ENCODE peak calls at places on chromosomes 11 and 22, in six cellular contexts. B, I, W, Y, Q and R are unnamed samples. For H3K4me1, the result is how much of the 10 kb centered on the place peaks cover.

GRCh38 chr22:30183861-30184278 is 62.7 kb downstream of the LIF start:
- DNase-seq in B (no peak), I (no peak), W (no peak), Y (peak), Q (no peak), R (no peak)

GRCh38 chr22:39234157-39234793 is 10.5 kb downstream of the PDGFB start:
- DNase-seq in B (no peak), I (no peak), W (peak), Y (no peak), Q (peak), R (peak)

GRCh38 chr11:106471273-106471672 is 393.8 kb downstream of the AASDHPPT start:
- DNase-seq in B (no peak), I (no peak), W (no peak), Y (peak), Q (no peak), R (no peak)

GRCh38 chr11:85154294-85154693 is 472.9 kb downstream of the DLG2 start:
- DNase-seq in B (no peak), I (no peak), W (no peak), Y (no peak), Q (no peak), R (no peak)

GRCh38 chr11:134272381-134273316 is 3.5 kb upstream of the GLB1L3 start:
- DNase-seq in B (no peak), I (no peak), W (no peak), Y (peak), Q (no peak), R (no peak)

GRCh38 chr11:4539603-4540219 is 5.3 kb upstream of the OR52M1 start:
- DNase-seq in B (peak), I (no peak), W (peak), Y (peak), Q (peak), R (no peak)

GRCh38 chr22:47196493-47196849 is 434.0 kb downstream of the TBC1D22A start:
- DNase-seq in B (no peak), I (peak), W (no peak), Y (no peak), Q (no peak), R (no peak)

GRCh38 chr11:111925953-111926352 is 7.2 kb downstream of the C11orf52 start:
- DNase-seq in B (no peak), I (peak), W (peak), Y (no peak), Q (no peak), R (no peak)

GRCh38 chr11:63862923-63863322 is 24.0 kb downstream of the MARK2 start:
- DNase-seq in B (no peak), I (no peak), W (no peak), Y (no peak), Q (no peak), R (no peak)

GRCh38 chr11:71193431-71193830 is 58.9 kb downstream of the SHANK2 start:
- DNase-seq in B (no peak), I (no peak), W (no peak), Y (no peak), Q (no peak), R (peak)

GRCh38 chr22:29797351-29797750 is 30.2 kb downstream of the UQCR10 start:
- DNase-seq in B (no peak), I (no peak), W (no peak), Y (no peak), Q (no peak), R (no peak)

GRCh38 chr11:26620282-26621045 is 48.4 kb upstream of the MUC15 start:
- DNase-seq in B (no peak), I (no peak), W (no peak), Y (no peak), Q (no peak), R (no peak)

GRCh38 chr11:45322111-45322705 is 36.1 kb upstream of the SYT13 start:
- DNase-seq in B (no peak), I (peak), W (no peak), Y (no peak), Q (no peak), R (no peak)

GRCh38 chr22:49971232-49972162 is 10.9 kb downstream of the PIM3 start:
- DNase-seq in B (peak), I (peak), W (peak), Y (no peak), Q (no peak), R (peak)

GRCh38 chr11:72075756-72076155 is 4.6 kb downstream of the NUMA1 start:
- DNase-seq in B (no peak), I (no peak), W (no peak), Y (no peak), Q (no peak), R (no peak)

GRCh38 chr11:72223615-72224586 is 666 bp upstream of the INPPL1 start:
- DNase-seq in B (peak), I (peak), W (peak), Y (peak), Q (no peak), R (peak)

GRCh38 chr11:68828155-68828931 is 13.4 kb downstream of the CPT1A start:
- DNase-seq in B (no peak), I (no peak), W (no peak), Y (no peak), Q (no peak), R (no peak)

GRCh38 chr11:114953039-114953438 is 274.7 kb downstream of the NXPE2 start:
- DNase-seq in B (no peak), I (no peak), W (no peak), Y (no peak), Q (no peak), R (no peak)

GRCh38 chr11:86047275-86047991 is 21.5 kb downstream of the PICALM start:
- DNase-seq in B (no peak), I (no peak), W (no peak), Y (peak), Q (no peak), R (no peak)

GRCh38 chr22:28181332-28181731 is 262.3 kb upstream of the PITPNB start:
- DNase-seq in B (no peak), I (no peak), W (no peak), Y (peak), Q (no peak), R (no peak)

GRCh38 chr11:123249354-123249753 is 54.3 kb upstream of the CLMP start:
- DNase-seq in B (no peak), I (no peak), W (no peak), Y (peak), Q (no peak), R (no peak)

GRCh38 chr11:19674420-19674819 is 38.2 kb upstream of the NAV2 start:
- DNase-seq in B (no peak), I (no peak), W (no peak), Y (no peak), Q (no peak), R (no peak)

GRCh38 chr11:86509579-86509978 is 134.9 kb downstream of the CCDC81 start:
- DNase-seq in B (no peak), I (no peak), W (no peak), Y (no peak), Q (no peak), R (no peak)

GRCh38 chr11:12249590-12250260 is 127.6 kb upstream of the PARVA start:
- DNase-seq in B (no peak), I (peak), W (no peak), Y (no peak), Q (no peak), R (no peak)

GRCh38 chr11:76369406-76369805 is 11.5 kb downstream of the THAP12 start:
- DNase-seq in B (no peak), I (no peak), W (no peak), Y (no peak), Q (no peak), R (no peak)

GRCh38 chr11:67303989-67304411 is 670 bp downstream of the SSH3 start:
- DNase-seq in B (no peak), I (peak), W (peak), Y (no peak), Q (no peak), R (peak)

GRCh38 chr22:44047891-44048301 is 23.8 kb downstream of the PARVB start:
- DNase-seq in B (no peak), I (no peak), W (no peak), Y (no peak), Q (no peak), R (no peak)

GRCh38 chr11:123430736-123431356 is 777 bp downstream of the GRAMD1B start:
- DNase-seq in B (peak), I (peak), W (peak), Y (peak), Q (peak), R (peak)

GRCh38 chr11:62612366-62613274 is at the start of the genes EML3 and ROM1:
- DNase-seq in B (peak), I (peak), W (peak), Y (peak), Q (peak), R (peak)

GRCh38 chr11:128492461-128492860 is 94.9 kb downstream of the ETS1 start:
- DNase-seq in B (no peak), I (no peak), W (no peak), Y (peak), Q (no peak), R (no peak)

GRCh38 chr11:10641314-10642206 is 52.0 kb downstream of the IRAG1 start:
- DNase-seq in B (peak), I (no peak), W (no peak), Y (no peak), Q (no peak), R (no peak)

GRCh38 chr11:113201055-113201818 is 113.1 kb upstream of the TTC12 start:
- DNase-seq in B (no peak), I (no peak), W (no peak), Y (no peak), Q (peak), R (no peak)

GRCh38 chr22:49052023-49052538 is 775.6 kb downstream of the BRD1 start:
- DNase-seq in B (peak), I (no peak), W (no peak), Y (no peak), Q (no peak), R (peak)

GRCh38 chr11:85752890-85753581 is 57.9 kb downstream of the SYTL2 start:
- DNase-seq in B (no peak), I (no peak), W (peak), Y (no peak), Q (no peak), R (peak)

GRCh38 chr11:1453611-1454386 is 32.8 kb downstream of the MOB2 start:
- DNase-seq in B (no peak), I (peak), W (no peak), Y (no peak), Q (no peak), R (no peak)

GRCh38 chr11:44931466-44931865 is 19.2 kb downstream of the TP53I11 start:
- DNase-seq in B (no peak), I (no peak), W (no peak), Y (no peak), Q (no peak), R (no peak)

GRCh38 chr11:86940122-86940777 is 14.9 kb downstream of the FZD4 start:
- DNase-seq in B (peak), I (peak), W (peak), Y (peak), Q (no peak), R (no peak)

GRCh38 chr11:112570335-112570734 is 309.7 kb upstream of the PLET1 start:
- DNase-seq in B (no peak), I (no peak), W (no peak), Y (no peak), Q (no peak), R (no peak)

GRCh38 chr22:31579835-31580242 is 82.2 kb downstream of the PISD start:
- DNase-seq in B (no peak), I (no peak), W (no peak), Y (no peak), Q (no peak), R (no peak)

DNA sequence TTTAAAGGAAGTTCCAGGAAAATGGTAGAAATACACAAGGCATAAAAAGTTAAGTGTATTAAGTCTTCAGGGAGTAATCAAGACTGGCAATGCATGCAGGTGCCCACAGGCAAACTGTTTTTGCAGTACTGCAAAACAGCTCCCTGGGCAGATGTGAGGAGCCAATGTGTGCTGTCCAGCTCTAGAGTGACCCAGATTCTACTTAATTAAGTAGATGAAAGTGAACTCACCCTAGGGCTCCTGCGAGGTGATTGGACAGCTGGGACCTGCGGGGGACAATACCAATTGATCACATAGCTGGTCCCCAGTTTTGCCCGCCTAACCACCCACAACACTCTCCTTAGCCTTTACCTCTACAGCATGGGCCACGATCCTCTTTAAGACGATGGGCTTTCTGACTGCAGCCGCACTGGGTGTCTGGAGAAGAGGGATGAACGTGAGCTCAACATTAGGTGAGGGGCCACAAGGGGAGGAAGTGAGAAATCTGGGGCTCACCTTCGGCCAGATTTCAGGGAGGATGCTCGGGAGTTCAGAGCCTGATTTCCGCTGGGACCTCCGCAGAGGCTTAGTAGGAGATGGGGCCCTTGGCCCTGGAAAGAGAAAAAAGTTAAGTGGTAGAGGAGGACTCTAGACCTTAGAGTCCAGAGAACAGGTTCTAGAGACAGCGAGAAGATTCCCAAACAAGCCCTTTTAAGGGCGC is 556 bp downstream of the CDCA5 start:
- DNase-seq in B (no peak), I (no peak), W (no peak), Y (no peak), Q (no peak), R (no peak)
- H3K27ac ChIP-seq in B (peak), I (peak), W (peak), Y (peak), Q (no peak), R (peak)

GRCh38 chr22:46102752-46103151 is 47.6 kb upstream of the PPARA start:
- DNase-seq in B (no peak), I (no peak), W (no peak), Y (no peak), Q (no peak), R (no peak)
- H3K4me1 ChIP-seq in B (under half), I (half or more), W (half or more), Y (under half), Q (under half), R (half or more)

GRCh38 chr11:43903969-43904368 is 23.3 kb downstream of the ALKBH3 start:
- DNase-seq in B (no peak), I (no peak), W (no peak), Y (no peak), Q (no peak), R (no peak)

GRCh38 chr11:43899094-43899493 is 18.5 kb downstream of the ALKBH3 start:
- DNase-seq in B (no peak), I (no peak), W (no peak), Y (no peak), Q (no peak), R (peak)

GRCh38 chr11:43905788-43906187 is 25.2 kb downstream of the ALKBH3 start:
- DNase-seq in B (peak), I (no peak), W (peak), Y (peak), Q (no peak), R (no peak)

GRCh38 chr11:43904737-43905515 is 24.3 kb downstream of the ALKBH3 start:
- DNase-seq in B (no peak), I (no peak), W (no peak), Y (peak), Q (no peak), R (no peak)

GRCh38 chr11:43903086-43903485 is 22.5 kb downstream of the ALKBH3 start:
- DNase-seq in B (no peak), I (no peak), W (no peak), Y (no peak), Q (no peak), R (no peak)
- H3K27ac ChIP-seq in B (no peak), I (no peak), W (no peak), Y (no peak), Q (no peak), R (no peak)

GRCh38 chr22:37641251-37641949 is 1.9 kb downstream of the SH3BP1 start:
- DNase-seq in B (no peak), I (no peak), W (no peak), Y (no peak), Q (no peak), R (no peak)
- H3K4me1 ChIP-seq in B (under half), I (under half), W (under half), Y (under half), Q (under half), R (under half)

GRCh38 chr11:2780850-2781412 is 81.1 kb upstream of the KCNQ1OT1 start:
- DNase-seq in B (peak), I (no peak), W (no peak), Y (no peak), Q (no peak), R (no peak)
- H3K27ac ChIP-seq in B (no peak), I (no peak), W (peak), Y (no peak), Q (no peak), R (peak)